ENCODE peak calls at places on chromosomes 13 and 19, in four cellular contexts. W is progenitor cell of endocrine pancreas, I is A549, Q is OCI-LY7. G is an unnamed sample.
A peak's percentile ranks its signal among the peaks of the same experiment; 100 is the strongest.

GRCh38 chr19:51063664-51064063 is 1.2 kb downstream of the KLK13 start:
- DNase-seq in W (no peak), Q (no peak), I (no peak), G (no peak)

GRCh38 chr19:45976180-45976579 is 2.5 kb upstream of the NOVA2 start:
- DNase-seq in I (no peak), W (no peak), Q (no peak), G (no peak)

GRCh38 chr19:10289836-10290438 is at the start of gene ICAM5:
- DNase-seq in Q (peak; percentile 29), W (no peak), I (no peak), G (no peak)

GRCh38 chr19:55451522-55452380 is 8.7 kb upstream of the SHISA7 start:
- DNase-seq in I (no peak), Q (no peak), W (no peak), G (no peak)

GRCh38 chr19:56120371-56121179 is 520 bp downstream of the ZNF787 start:
- DNase-seq in Q (peak; percentile 80), W (peak; percentile 45), I (peak; percentile 88), G (no peak)

GRCh38 chr19:58034476-58034790 is 608 bp downstream of the ZSCAN1 start:
- DNase-seq in W (no peak), I (no peak), Q (no peak), G (no peak)

GRCh38 chr13:83827338-83827737 is 54.9 kb downstream of the SLITRK1 start:
- DNase-seq in Q (no peak), W (no peak), I (no peak), G (no peak)

GRCh38 chr13:93316848-93317247 is 90.2 kb downstream of the GPC6 start:
- DNase-seq in I (no peak), Q (no peak), W (no peak), G (no peak)

GRCh38 chr19:40682431-40682964 is 8.0 kb downstream of the NUMBL start:
- DNase-seq in I (no peak), W (no peak), Q (no peak), G (no peak)

GRCh38 chr19:35095667-35096368 is 19.8 kb upstream of the FXYD3 start:
- DNase-seq in Q (no peak), I (no peak), W (no peak), G (no peak)

GRCh38 chr19:19460258-19460731 is 54.8 kb downstream of the GATAD2A start:
- DNase-seq in I (no peak), W (no peak), Q (peak; percentile 49), G (no peak)

GRCh38 chr13:29758591-29759114 is 91.8 kb downstream of the UBL3 start:
- DNase-seq in W (no peak), Q (no peak), I (no peak), G (no peak)

GRCh38 chr19:17052439-17052838 is 22.8 kb downstream of the HAUS8 start:
- DNase-seq in W (no peak), I (no peak), Q (peak; percentile 44), G (no peak)

GRCh38 chr19:17616961-17617806 is 61.7 kb downstream of the COLGALT1 start:
- DNase-seq in Q (peak; percentile 22), I (peak; percentile 36), W (no peak), G (peak; percentile 82)

GRCh38 chr13:18953139-18953930 is 228.3 kb downstream of the TUBA3C start:
- DNase-seq in W (no peak), I (no peak), Q (no peak), G (no peak)

GRCh38 chr19:52034051-52034728 is 6.0 kb upstream of the ZNF614 start:
- DNase-seq in W (no peak), I (no peak), Q (no peak), G (no peak)

GRCh38 chr19:51124729-51125128 is at the start of gene SIGLEC9:
- DNase-seq in I (no peak), W (no peak), Q (no peak), G (peak; percentile 79)

GRCh38 chr19:16326401-16327130 is 1.9 kb downstream of the KLF2 start:
- DNase-seq in Q (peak; percentile 57), W (no peak), I (no peak), G (no peak)

GRCh38 chr19:9966024-9966423 is 29.7 kb upstream of the OLFM2 start:
- DNase-seq in W (no peak), I (no peak), Q (no peak), G (no peak)

GRCh38 chr19:10419646-10420443 is 493 bp upstream of the PDE4A start:
- DNase-seq in Q (peak; percentile 97), I (peak; percentile 70), W (no peak), G (no peak)

GRCh38 chr19:47240996-47241918 is 10.3 kb upstream of the BBC3 start:
- DNase-seq in W (peak; percentile 71), I (peak; percentile 69), Q (peak; percentile 74), G (no peak)

GRCh38 chr13:32443111-32443510 is 15.2 kb upstream of the N4BP2L1 start:
- DNase-seq in I (peak; percentile 6), Q (peak; percentile 53), W (no peak), G (no peak)

GRCh38 chr13:45105895-45106294 is 14.4 kb upstream of the GTF2F2 start:
- DNase-seq in W (no peak), Q (no peak), I (no peak), G (no peak)

GRCh38 chr13:41577437-41577836 is 120.1 kb downstream of the RGCC start:
- DNase-seq in Q (no peak), W (no peak), I (no peak), G (no peak)

GRCh38 chr19:34075661-34076091 is 96.6 kb upstream of the LSM14A start:
- DNase-seq in W (no peak), I (no peak), Q (no peak), G (no peak)

GRCh38 chr13:111556496-111556895 is 236.1 kb downstream of the TEX29 start:
- DNase-seq in Q (no peak), I (no peak), W (no peak), G (no peak)

GRCh38 chr19:571127-571974 is 1.0 kb upstream of the BSG start:
- DNase-seq in I (no peak), Q (peak; percentile 74), W (no peak), G (peak; percentile 71)

GRCh38 chr13:77516342-77516789 is 19.1 kb upstream of the SCEL start:
- DNase-seq in W (no peak), I (no peak), Q (no peak), G (no peak)

GRCh38 chr19:10001899-10002298 is 8.4 kb downstream of the COL5A3 start:
- DNase-seq in Q (no peak), I (no peak), W (no peak), G (no peak)

GRCh38 chr13:85549819-85550218 is 249.4 kb downstream of the SLITRK6 start:
- DNase-seq in Q (no peak), W (no peak), I (no peak), G (no peak)

GRCh38 chr13:84352946-84353345 is 470.7 kb upstream of the SLITRK1 start:
- DNase-seq in W (no peak), Q (no peak), I (no peak), G (no peak)

GRCh38 chr13:65882810-65883209 is 1347.3 kb downstream of the PCDH9 start:
- DNase-seq in I (no peak), W (no peak), Q (no peak), G (no peak)
- TF ChIP-seq CTCF in I (no peak), W (peak; percentile 36), Q (peak; percentile 39), G (peak; percentile 41)

GRCh38 chr19:2613507-2614295 is 88.8 kb downstream of the GNG7 start:
- DNase-seq in W (no peak), I (no peak), Q (peak; percentile 92), G (peak; percentile 72)

GRCh38 chr19:2609389-2610116 is 92.9 kb downstream of the GNG7 start:
- DNase-seq in Q (no peak), W (no peak), I (no peak), G (peak; percentile 44)

GRCh38 chr19:2612619-2613249 is 89.8 kb downstream of the GNG7 start:
- DNase-seq in W (no peak), Q (no peak), I (no peak), G (peak; percentile 32)

GRCh38 chr19:2610637-2611482 is 91.6 kb downstream of the GNG7 start:
- DNase-seq in Q (peak; percentile 93), I (peak; percentile 56), W (peak; percentile 94), G (peak; percentile 98)

GRCh38 chr19:2611483-2612464 is 90.7 kb downstream of the GNG7 start:
- DNase-seq in Q (peak; percentile 57), W (no peak), I (no peak), G (peak; percentile 54)
- TF ChIP-seq CTCF in Q (peak; percentile 76), W (no peak), I (no peak), G (peak; percentile 59)

GRCh38 chr13:110352735-110353134 is 45.7 kb downstream of the COL4A2 start:
- DNase-seq in I (no peak), W (no peak), Q (no peak), G (no peak)
- TF ChIP-seq CTCF in I (no peak), W (peak; percentile 25), Q (peak; percentile 28), G (peak; percentile 59)

GRCh38 chr19:1590641-1591397 is 1.8 kb downstream of the MBD3 start:
- DNase-seq in I (no peak), W (no peak), Q (peak; percentile 77), G (no peak)
- TF ChIP-seq CTCF in I (peak; percentile 21), W (peak; percentile 36), Q (peak; percentile 77), G (peak; percentile 53)

GRCh38 chr19:28531979-28532378 is 681.0 kb downstream of the UQCRFS1 start:
- DNase-seq in W (no peak), I (no peak), Q (no peak), G (no peak)

GRCh38 chr19:28534740-28535351 is 678.1 kb downstream of the UQCRFS1 start:
- DNase-seq in Q (no peak), I (no peak), W (no peak), G (no peak)

GRCh38 chr19:28532765-28533341 is 680.1 kb downstream of the UQCRFS1 start:
- DNase-seq in W (no peak), Q (no peak), I (no peak), G (no peak)

GRCh38 chr19:28526042-28526441 is 686.9 kb downstream of the UQCRFS1 start:
- DNase-seq in W (no peak), I (no peak), Q (no peak), G (no peak)

DNA sequence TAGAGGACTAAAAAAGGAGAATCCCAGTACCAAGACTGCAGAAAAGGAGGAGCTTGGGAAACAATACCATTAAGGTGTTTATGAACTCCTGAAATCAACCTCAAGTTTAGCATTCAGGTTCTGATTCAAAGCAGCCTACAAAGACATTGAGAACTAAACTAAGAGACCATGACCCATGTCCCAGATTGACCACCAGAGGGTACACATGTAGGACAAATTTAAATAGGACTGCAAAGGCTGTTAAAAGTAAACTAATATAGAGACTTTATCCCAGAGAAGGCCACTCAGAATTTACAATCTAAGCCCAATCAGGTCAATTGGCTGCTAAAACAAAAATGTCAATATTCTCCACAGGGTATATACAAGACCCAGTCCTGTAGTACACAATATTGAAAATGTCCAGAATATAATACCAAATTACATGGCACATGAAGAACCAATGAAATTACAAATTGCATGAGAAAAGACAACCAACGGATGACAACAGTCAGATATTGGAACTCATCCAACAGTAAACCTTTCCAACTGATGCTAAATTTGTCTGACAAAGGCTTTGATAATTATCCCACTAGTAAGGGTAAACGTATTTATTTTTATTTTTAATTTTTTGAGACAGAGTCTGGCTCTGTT is 682.4 kb downstream of the UQCRFS1 start:
- DNase-seq in Q (no peak), I (no peak), W (no peak), G (no peak)
- TF ChIP-seq CTCF in Q (peak; percentile 36), I (no peak), W (no peak), G (no peak)

DNA sequence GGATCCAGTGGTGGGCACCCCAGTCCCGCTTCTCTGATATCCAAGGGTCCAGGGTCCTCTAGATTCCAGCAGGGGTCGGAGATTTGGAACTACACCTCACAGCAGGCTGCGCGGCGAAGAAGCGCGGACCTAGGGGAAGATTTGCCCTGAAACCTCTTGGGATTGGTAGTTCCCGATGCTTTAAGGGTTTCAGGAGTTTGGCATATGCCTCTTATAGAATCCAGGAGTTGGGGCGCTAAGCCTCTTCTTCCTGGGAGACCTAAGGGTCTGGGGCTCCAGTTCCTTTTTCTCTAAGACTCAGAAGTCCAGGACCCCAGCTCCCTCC is 349 bp downstream of the BCL2L12 start:
- DNase-seq in W (no peak), I (no peak), Q (no peak), G (no peak)
- TF ChIP-seq CTCF in W (peak; percentile 25), I (no peak), Q (no peak), G (peak; percentile 34)